ENCODE peak calls at places on chromosomes 4 and X, in seven cellular contexts. W is neural crest cell, X is neural progenitor cell, L is K562, H is dorsolateral prefrontal cortex, I is body of pancreas, K is AG09309. Q is an unnamed sample.

GRCh38 chrX:110569506-110569905 is 210.9 kb downstream of the RTL9 start:
- DNase-seq in I (no peak), H (no peak), K (peak; percentile 20), X (no peak), W (no peak), L (no peak), Q (no peak)

GRCh38 chr4:6257243-6258025 is 12.2 kb upstream of the WFS1 start:
- DNase-seq in L (no peak), H (no peak), X (peak; percentile 34), I (no peak), K (no peak), W (no peak), Q (no peak)

GRCh38 chrX:24426340-24426913 is 38.7 kb upstream of the PDK3 start:
- DNase-seq in L (peak; percentile 11), H (no peak), K (no peak), X (peak; percentile 25), I (no peak), W (no peak), Q (no peak)

GRCh38 chrX:70960728-70961127 is 29.8 kb upstream of the SLC7A3 start:
- DNase-seq in W (no peak), I (no peak), X (peak; percentile 30), L (no peak), K (no peak), H (no peak), Q (no peak)

GRCh38 chr4:147831452-147832192 is 99.7 kb downstream of the ARHGAP10 start:
- DNase-seq in L (no peak), X (no peak), H (no peak), I (no peak), W (no peak), K (no peak), Q (peak; percentile 90)

GRCh38 chr4:58807843-58808605 is 1697.8 kb upstream of the IGFBP7 start:
- DNase-seq in L (no peak), K (no peak), H (no peak), X (no peak), W (no peak), I (no peak), Q (no peak)

GRCh38 chr4:71261001-71261400 is 77.8 kb upstream of the SLC4A4 start:
- DNase-seq in L (no peak), X (no peak), K (no peak), H (no peak), I (no peak), W (no peak), Q (no peak)

GRCh38 chr4:143618811-143619210 is 81.7 kb downstream of the FREM3 start:
- DNase-seq in H (no peak), X (no peak), K (no peak), W (no peak), I (no peak), L (no peak), Q (no peak)

GRCh38 chrX:104310084-104310483 is 55.4 kb upstream of the ESX1 start:
- DNase-seq in K (no peak), H (peak; percentile 35), X (no peak), W (no peak), L (no peak), I (no peak), Q (no peak)

GRCh38 chr4:110287130-110287529 is 88.7 kb upstream of the ELOVL6 start:
- DNase-seq in I (no peak), H (no peak), K (peak; percentile 52), X (no peak), L (no peak), W (no peak), Q (no peak)

GRCh38 chr4:136078971-136079370 is 1453.3 kb downstream of the PCDH18 start:
- DNase-seq in H (no peak), K (no peak), W (no peak), I (no peak), L (no peak), X (no peak), Q (no peak)

GRCh38 chrX:12890467-12890866 is 16.0 kb upstream of the TLR8 start:
- DNase-seq in X (no peak), L (no peak), H (no peak), I (no peak), K (no peak), W (no peak), Q (no peak)

GRCh38 chr4:76179398-76180318 is 31.5 kb upstream of the NUP54 start:
- DNase-seq in X (peak; percentile 91), H (peak; percentile 95), L (peak; percentile 77), W (peak; percentile 83), K (peak; percentile 41), I (peak; percentile 90), Q (peak; percentile 77)

GRCh38 chr4:125358453-125358852 is 43.7 kb downstream of the FAT4 start:
- DNase-seq in L (no peak), W (no peak), H (no peak), X (peak; percentile 16), K (no peak), I (no peak), Q (no peak)

GRCh38 chrX:130625381-130625780 is 223.6 kb downstream of the RBMX2 start:
- DNase-seq in L (no peak), W (no peak), X (peak; percentile 26), H (no peak), K (no peak), I (no peak), Q (no peak)

GRCh38 chr4:86497980-86498379 is 96.1 kb upstream of the PTPN13 start:
- DNase-seq in L (no peak), K (no peak), I (no peak), H (no peak), W (no peak), X (peak; percentile 43), Q (no peak)

GRCh38 chrX:131895002-131895401 is 128.1 kb upstream of the STK26 start:
- DNase-seq in W (no peak), L (no peak), X (no peak), I (no peak), K (peak; percentile 16), H (no peak), Q (no peak)

GRCh38 chr4:20106926-20107325 is 144.8 kb upstream of the SLIT2 start:
- DNase-seq in W (no peak), I (no peak), H (no peak), L (no peak), X (no peak), K (no peak), Q (no peak)

GRCh38 chr4:12729384-12729783 is 754.8 kb downstream of the RAB28 start:
- DNase-seq in I (no peak), L (peak; percentile 47), X (peak; percentile 25), H (no peak), K (no peak), W (no peak), Q (no peak)

GRCh38 chrX:135923353-135923752 is 29.8 kb downstream of the SAGE1 start:
- DNase-seq in I (no peak), H (no peak), K (no peak), W (no peak), X (peak; percentile 3), L (no peak), Q (no peak)

GRCh38 chrX:118552501-118552900 is 56.9 kb downstream of the DOCK11 start:
- DNase-seq in H (no peak), I (no peak), K (peak; percentile 47), X (no peak), L (no peak), W (no peak), Q (peak; percentile 60)

DNA sequence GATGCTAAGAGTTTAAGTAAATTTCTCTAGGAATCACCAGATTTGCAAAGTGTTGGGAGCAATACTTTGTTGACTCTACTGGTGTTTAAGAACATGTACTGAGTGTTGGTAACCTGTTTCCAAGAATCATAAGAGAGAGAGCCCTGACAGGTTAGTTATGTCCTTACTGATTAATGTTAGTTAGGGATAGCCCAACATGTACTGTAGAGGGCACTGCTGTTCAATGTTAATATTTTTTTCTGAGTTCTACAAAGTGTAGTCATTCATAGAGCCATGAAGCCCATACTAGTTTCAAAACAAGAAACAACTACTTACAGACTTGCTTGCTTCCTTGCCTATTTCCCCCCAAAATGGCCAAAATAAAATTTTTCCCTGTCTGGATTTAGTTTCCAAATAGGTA is 11.9 kb downstream of the TMPRSS11D start:
- DNase-seq in I (no peak), H (no peak), K (peak; percentile 20), X (peak; percentile 33), L (no peak), W (no peak), Q (no peak)
- TF ChIP-seq CTCF in I (peak; percentile 56), H (no peak), K (peak; percentile 56), X (peak; percentile 60), L (peak; percentile 43), W (peak; percentile 64), Q (peak; percentile 74)

GRCh38 chr4:140368686-140369085 is 4.8 kb upstream of the SCOC start:
- DNase-seq in H (no peak), K (no peak), X (no peak), I (no peak), W (no peak), L (no peak), Q (no peak)

GRCh38 chr4:140367738-140368137 is 5.7 kb upstream of the SCOC start:
- DNase-seq in H (no peak), K (no peak), W (no peak), X (no peak), I (no peak), L (no peak), Q (no peak)

GRCh38 chr4:140374130-140374477 is 658 bp downstream of the SCOC start:
- DNase-seq in I (no peak), W (no peak), H (no peak), L (no peak), K (no peak), X (no peak), Q (no peak)

GRCh38 chr4:140373328-140374129 is at the start of gene SCOC:
- DNase-seq in H (peak; percentile 100), X (peak; percentile 99), K (peak; percentile 95), L (peak; percentile 99), I (peak; percentile 98), W (peak; percentile 94), Q (peak; percentile 98)

DNA sequence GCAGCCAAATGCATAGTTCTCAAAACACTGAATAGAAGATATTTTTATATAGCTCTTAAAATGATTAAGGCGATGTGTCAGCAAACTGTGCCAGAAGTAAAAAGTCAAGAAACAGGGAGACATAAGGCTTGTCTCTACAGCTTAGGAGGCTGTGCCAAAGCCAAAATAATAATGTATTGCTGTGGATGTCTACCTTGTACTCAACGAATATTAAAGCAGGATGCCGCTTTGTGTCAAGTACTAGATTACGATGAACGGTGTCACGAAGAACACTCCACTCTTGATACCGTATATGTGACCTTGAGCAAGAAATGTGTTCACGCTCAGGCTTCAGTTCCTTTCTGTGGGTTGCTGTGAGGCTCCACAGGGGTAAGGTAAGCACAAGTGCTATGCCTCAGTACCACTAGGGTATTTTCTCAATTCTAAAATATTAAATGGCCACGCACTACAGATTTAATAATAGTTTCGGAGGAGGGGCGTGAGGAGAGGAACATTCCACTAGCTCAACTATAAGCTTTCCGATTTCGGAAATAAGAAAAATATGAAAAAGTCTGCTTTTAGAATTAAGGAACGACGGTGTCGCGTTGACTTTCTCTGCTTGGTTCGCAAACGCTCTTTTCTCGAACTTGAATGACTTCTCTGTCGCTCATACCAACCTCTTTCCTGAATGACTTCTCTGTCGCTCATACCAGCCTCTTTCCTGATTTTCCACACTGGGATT is 679 bp upstream of the SCOC start:
- DNase-seq in I (no peak), H (no peak), L (peak; percentile 31), K (no peak), W (no peak), X (peak; percentile 12), Q (no peak)
- TF ChIP-seq CTCF in I (peak; percentile 12), H (no peak), L (no peak), K (no peak), W (peak; percentile 62), X (peak; percentile 19), Q (no peak)

GRCh38 chrX:120514236-120514635 is 45.1 kb upstream of the LAMP2 start:
- DNase-seq in I (no peak), W (no peak), X (peak; percentile 8), H (no peak), K (no peak), L (no peak), Q (no peak)
- TF ChIP-seq CTCF in I (peak; percentile 58), W (peak; percentile 45), X (peak; percentile 41), H (no peak), K (peak; percentile 43), L (peak; percentile 49), Q (no peak)

GRCh38 chrX:21382715-21383114 is 8.5 kb downstream of the CNKSR2 start:
- DNase-seq in I (no peak), X (no peak), L (no peak), K (no peak), W (no peak), H (no peak), Q (no peak)
- TF ChIP-seq CTCF in I (peak; percentile 53), X (peak; percentile 37), L (no peak), K (peak; percentile 23), W (peak; percentile 70), H (no peak), Q (peak; percentile 38)

Q was measured in CD14-positive monocyte.